ENCODE peak calls at places on chromosome 5, in ten cellular contexts. One of them, this sample, is unnamed.

GRCh38 chr5:133925866-133926488 is 42.4 kb downstream of the C5orf15 start:
- DNase-seq in Caki2: no peak
- DNase-seq in renal cortical epithelial cell: peak
- DNase-seq in GM10248: no peak
- DNase-seq in stimulated activated CD4-positive, alpha-beta T cell treated with anti-CD3 and anti-CD28 coated beads, Interleukin-15, amount 100 ng/mL, for 48 hours: no peak
- DNase-seq in HEK293T: no peak
- DNase-seq in endothelial cell: no peak
- DNase-seq in stimulated activated CD8-positive, alpha-beta memory T cell treated with anti-CD3 and anti-CD28 coated beads, Interleukin-2, amount 100 ng/mL, for 1 hour: no peak
- DNase-seq in body of pancreas: no peak
- DNase-seq in sciatic nerve: no peak
- DNase-seq in this sample: no peak

GRCh38 chr5:139951983-139952382 is 91.1 kb downstream of the NRG2 start:
- DNase-seq in Caki2: no peak
- DNase-seq in renal cortical epithelial cell: no peak
- DNase-seq in GM10248: no peak
- DNase-seq in stimulated activated CD4-positive, alpha-beta T cell treated with anti-CD3 and anti-CD28 coated beads, Interleukin-15, amount 100 ng/mL, for 48 hours: no peak
- DNase-seq in HEK293T: no peak
- DNase-seq in endothelial cell: no peak
- DNase-seq in stimulated activated CD8-positive, alpha-beta memory T cell treated with anti-CD3 and anti-CD28 coated beads, Interleukin-2, amount 100 ng/mL, for 1 hour: no peak
- DNase-seq in body of pancreas: no peak
- DNase-seq in sciatic nerve: no peak
- DNase-seq in this sample: no peak

GRCh38 chr5:115463985-115464384 is 80.6 kb downstream of the FEM1C start:
- DNase-seq in Caki2: no peak
- DNase-seq in renal cortical epithelial cell: no peak
- DNase-seq in GM10248: no peak
- DNase-seq in stimulated activated CD4-positive, alpha-beta T cell treated with anti-CD3 and anti-CD28 coated beads, Interleukin-15, amount 100 ng/mL, for 48 hours: no peak
- DNase-seq in HEK293T: no peak
- DNase-seq in endothelial cell: no peak
- DNase-seq in stimulated activated CD8-positive, alpha-beta memory T cell treated with anti-CD3 and anti-CD28 coated beads, Interleukin-2, amount 100 ng/mL, for 1 hour: no peak
- DNase-seq in body of pancreas: no peak
- DNase-seq in sciatic nerve: no peak
- DNase-seq in this sample: no peak

GRCh38 chr5:35405938-35406337 is 175.7 kb upstream of the PRLR start:
- DNase-seq in Caki2: no peak
- DNase-seq in renal cortical epithelial cell: no peak
- DNase-seq in GM10248: no peak
- DNase-seq in stimulated activated CD4-positive, alpha-beta T cell treated with anti-CD3 and anti-CD28 coated beads, Interleukin-15, amount 100 ng/mL, for 48 hours: no peak
- DNase-seq in HEK293T: no peak
- DNase-seq in endothelial cell: no peak
- DNase-seq in stimulated activated CD8-positive, alpha-beta memory T cell treated with anti-CD3 and anti-CD28 coated beads, Interleukin-2, amount 100 ng/mL, for 1 hour: no peak
- DNase-seq in body of pancreas: no peak
- DNase-seq in sciatic nerve: no peak
- DNase-seq in this sample: no peak

GRCh38 chr5:154937186-154937717 is 759 bp downstream of the GEMIN5 start:
- DNase-seq in Caki2: no peak
- DNase-seq in renal cortical epithelial cell: no peak
- DNase-seq in GM10248: no peak
- DNase-seq in stimulated activated CD4-positive, alpha-beta T cell treated with anti-CD3 and anti-CD28 coated beads, Interleukin-15, amount 100 ng/mL, for 48 hours: no peak
- DNase-seq in HEK293T: peak
- DNase-seq in endothelial cell: no peak
- DNase-seq in stimulated activated CD8-positive, alpha-beta memory T cell treated with anti-CD3 and anti-CD28 coated beads, Interleukin-2, amount 100 ng/mL, for 1 hour: no peak
- DNase-seq in body of pancreas: no peak
- DNase-seq in sciatic nerve: no peak
- DNase-seq in this sample: no peak

GRCh38 chr5:90696148-90696547 is 137.6 kb downstream of the ADGRV1 start:
- DNase-seq in Caki2: no peak
- DNase-seq in renal cortical epithelial cell: no peak
- DNase-seq in GM10248: no peak
- DNase-seq in stimulated activated CD4-positive, alpha-beta T cell treated with anti-CD3 and anti-CD28 coated beads, Interleukin-15, amount 100 ng/mL, for 48 hours: no peak
- DNase-seq in HEK293T: no peak
- DNase-seq in endothelial cell: no peak
- DNase-seq in stimulated activated CD8-positive, alpha-beta memory T cell treated with anti-CD3 and anti-CD28 coated beads, Interleukin-2, amount 100 ng/mL, for 1 hour: no peak
- DNase-seq in body of pancreas: no peak
- DNase-seq in sciatic nerve: no peak
- DNase-seq in this sample: no peak

GRCh38 chr5:87137280-87137679 is 130.4 kb upstream of the RASA1 start:
- DNase-seq in Caki2: no peak
- DNase-seq in renal cortical epithelial cell: no peak
- DNase-seq in GM10248: no peak
- DNase-seq in stimulated activated CD4-positive, alpha-beta T cell treated with anti-CD3 and anti-CD28 coated beads, Interleukin-15, amount 100 ng/mL, for 48 hours: no peak
- DNase-seq in HEK293T: no peak
- DNase-seq in endothelial cell: no peak
- DNase-seq in stimulated activated CD8-positive, alpha-beta memory T cell treated with anti-CD3 and anti-CD28 coated beads, Interleukin-2, amount 100 ng/mL, for 1 hour: no peak
- DNase-seq in body of pancreas: peak
- DNase-seq in sciatic nerve: peak
- DNase-seq in this sample: no peak

GRCh38 chr5:121630402-121630801 is 221.3 kb upstream of the FTMT start:
- DNase-seq in Caki2: no peak
- DNase-seq in renal cortical epithelial cell: peak
- DNase-seq in GM10248: no peak
- DNase-seq in stimulated activated CD4-positive, alpha-beta T cell treated with anti-CD3 and anti-CD28 coated beads, Interleukin-15, amount 100 ng/mL, for 48 hours: no peak
- DNase-seq in HEK293T: peak
- DNase-seq in endothelial cell: no peak
- DNase-seq in stimulated activated CD8-positive, alpha-beta memory T cell treated with anti-CD3 and anti-CD28 coated beads, Interleukin-2, amount 100 ng/mL, for 1 hour: no peak
- DNase-seq in body of pancreas: no peak
- DNase-seq in sciatic nerve: no peak
- DNase-seq in this sample: peak

GRCh38 chr5:2297991-2298390 is 415.3 kb upstream of the IRX4 start:
- DNase-seq in Caki2: no peak
- DNase-seq in renal cortical epithelial cell: no peak
- DNase-seq in GM10248: no peak
- DNase-seq in stimulated activated CD4-positive, alpha-beta T cell treated with anti-CD3 and anti-CD28 coated beads, Interleukin-15, amount 100 ng/mL, for 48 hours: no peak
- DNase-seq in HEK293T: no peak
- DNase-seq in endothelial cell: no peak
- DNase-seq in stimulated activated CD8-positive, alpha-beta memory T cell treated with anti-CD3 and anti-CD28 coated beads, Interleukin-2, amount 100 ng/mL, for 1 hour: no peak
- DNase-seq in body of pancreas: no peak
- DNase-seq in sciatic nerve: no peak
- DNase-seq in this sample: no peak